ENCODE peak calls at places on chromosomes 3 and 15, in nine cellular contexts. V is AG20443; A is stimulated activated naive B cell treated with anti-CD40 and anti-IgM and Interleukin-4, amounts not matched to agents 10 μg/mL and 1 μg/mL and 100 μg/mL, for 72 hours; O is lower leg skin; P is T-helper 1 cell; W is cerebellum; D is cardiac septum; G is naive thymus-derived CD4-positive, alpha-beta T cell; Q is stimulated activated CD8-positive, alpha-beta memory T cell treated with anti-CD3 and anti-CD28 coated beads, Interleukin-7, amount 100 ng/mL, for 24 hours. C is an unnamed sample.

GRCh38 chr3:134353831-134354611 is 20.2 kb downstream of the AMOTL2 start:
- DNase-seq in A (no peak), Q (no peak), O (no peak), G (no peak), P (no peak), D (no peak), W (no peak), V (no peak), C (no peak)

GRCh38 chr15:75104804-75105557 is 81.6 kb downstream of the PPCDC start:
- DNase-seq in O (no peak), W (no peak), P (no peak), V (peak; percentile 86), G (no peak), D (no peak), Q (no peak), A (peak; percentile 69), C (peak; percentile 53)

GRCh38 chr3:108512671-108513070 is 2.3 kb upstream of the MYH15 start:
- DNase-seq in V (no peak), O (no peak), W (no peak), D (no peak), Q (no peak), G (no peak), A (no peak), P (no peak), C (no peak)

GRCh38 chr3:193342551-193342950 is 36.0 kb downstream of the ATP13A5 start:
- DNase-seq in V (no peak), G (no peak), P (no peak), A (no peak), O (no peak), W (no peak), D (no peak), Q (no peak), C (no peak)

GRCh38 chr3:25580534-25580933 is 84.2 kb downstream of the TOP2B start:
- DNase-seq in D (peak; percentile 33), O (no peak), G (no peak), A (no peak), Q (no peak), W (no peak), P (no peak), V (no peak), C (no peak)

GRCh38 chr3:56590814-56591213 is 33.8 kb downstream of the CCDC66 start:
- DNase-seq in A (no peak), O (no peak), P (no peak), V (no peak), D (no peak), G (no peak), W (no peak), Q (no peak), C (no peak)

GRCh38 chr15:96361309-96362000 is 31.0 kb downstream of the NR2F2 start:
- DNase-seq in V (no peak), A (no peak), O (no peak), P (no peak), Q (no peak), W (no peak), G (no peak), D (peak; percentile 63), C (no peak)

GRCh38 chr3:5197470-5198312 is 10.2 kb downstream of the EDEM1 start:
- DNase-seq in D (no peak), W (no peak), P (peak; percentile 41), A (no peak), O (no peak), V (no peak), Q (no peak), G (peak; percentile 79), C (peak; percentile 19)

GRCh38 chr3:192841428-192841827 is 76.2 kb downstream of the MB21D2 start:
- DNase-seq in P (no peak), W (no peak), V (no peak), O (no peak), G (no peak), A (no peak), D (no peak), Q (no peak), C (no peak)

GRCh38 chr15:55168350-55168974 is 28.3 kb downstream of the RSL24D1 start:
- DNase-seq in P (peak; percentile 37), G (peak; percentile 34), W (peak; percentile 74), A (peak; percentile 18), V (peak; percentile 70), Q (peak; percentile 18), O (no peak), D (no peak), C (peak; percentile 27)

GRCh38 chr3:126846316-126846715 is 136.6 kb upstream of the PLXNA1 start:
- DNase-seq in A (no peak), V (no peak), G (no peak), Q (no peak), P (no peak), D (no peak), W (no peak), O (no peak), C (no peak)

GRCh38 chr3:59006791-59007517 is 42.9 kb downstream of the CFAP20DC start:
- DNase-seq in P (no peak), O (peak; percentile 91), D (no peak), V (peak; percentile 23), G (no peak), Q (no peak), A (no peak), W (no peak), C (no peak)

GRCh38 chr3:124396397-124396796 is 333.9 kb upstream of the UMPS start:
- DNase-seq in V (no peak), D (no peak), O (no peak), P (no peak), G (no peak), Q (no peak), A (no peak), W (no peak), C (no peak)

GRCh38 chr3:100073555-100074307 is 40.6 kb downstream of the FILIP1L start:
- DNase-seq in D (peak; percentile 76), A (peak; percentile 13), O (no peak), V (peak; percentile 33), P (peak; percentile 1), G (peak; percentile 10), W (peak; percentile 20), Q (no peak), C (peak; percentile 37)

GRCh38 chr15:40072216-40072990 is 33.4 kb upstream of the SRP14 start:
- DNase-seq in P (no peak), G (no peak), A (no peak), W (no peak), D (peak; percentile 56), O (no peak), V (no peak), Q (no peak), C (no peak)

GRCh38 chr3:129022114-129022994 is 21.2 kb downstream of the EFCC1 start:
- DNase-seq in D (peak; percentile 83), Q (no peak), P (no peak), V (peak; percentile 49), A (no peak), G (no peak), O (peak; percentile 93), W (no peak), C (peak; percentile 22)

GRCh38 chr3:120420855-120421570 is 29.8 kb downstream of the FSTL1 start:
- DNase-seq in A (no peak), G (no peak), D (no peak), V (peak; percentile 50), P (no peak), Q (no peak), W (no peak), O (no peak), C (no peak)

GRCh38 chr15:53693729-53694533 is 65.5 kb downstream of the WDR72 start:
- DNase-seq in V (no peak), P (no peak), A (no peak), W (peak; percentile 18), O (no peak), D (no peak), Q (no peak), G (no peak), C (no peak)

GRCh38 chr3:55471084-55471483 is 16.0 kb downstream of the WNT5A start:
- DNase-seq in A (no peak), D (no peak), G (no peak), Q (no peak), V (no peak), W (no peak), O (no peak), P (no peak), C (no peak)

GRCh38 chr3:36864180-36865053 is 80.4 kb downstream of the TRANK1 start:
- DNase-seq in W (no peak), D (no peak), G (peak; percentile 32), A (no peak), V (no peak), Q (no peak), O (no peak), P (no peak), C (no peak)

GRCh38 chr3:50194903-50195500 is 3.6 kb downstream of the GNAT1 start:
- DNase-seq in G (no peak), V (peak; percentile 47), A (no peak), Q (no peak), O (no peak), W (no peak), P (no peak), D (no peak), C (no peak)

GRCh38 chr15:68318931-68319909 is 41.7 kb downstream of the FEM1B start:
- DNase-seq in V (no peak), Q (no peak), W (no peak), O (no peak), D (peak; percentile 55), G (no peak), A (no peak), P (no peak), C (no peak)

GRCh38 chr15:26628879-26629529 is 143.9 kb downstream of the GABRB3 start:
- DNase-seq in V (peak; percentile 43), O (no peak), D (peak; percentile 77), G (no peak), A (peak; percentile 38), P (no peak), W (no peak), Q (no peak), C (no peak)

C was measured in immature natural killer cell.